ENCODE peak calls at places on chromosomes 3 and 15, in seven cellular contexts. L is H1, U is trophoblast cell, J is neuronal stem cell, D is H9, M is mesenchymal stem cell, X is mesendoderm. Y is an unnamed sample.

GRCh38 chr3:71423151-71423906 is 160.2 kb downstream of the FOXP1 start:
- DNase-seq in L (no peak), U (no peak), J (no peak), D (no peak), M (no peak), X (peak; percentile 46), Y (no peak)

GRCh38 chr15:56739474-56739873 is 6.2 kb upstream of the ZNF280D start:
- DNase-seq in L (no peak), U (no peak), J (no peak), D (no peak), M (no peak), X (no peak), Y (no peak)

GRCh38 chr15:79194386-79194785 is 88.1 kb upstream of the ANKRD34C start:
- DNase-seq in L (no peak), U (no peak), J (no peak), D (no peak), M (no peak), X (no peak), Y (no peak)

GRCh38 chr15:86502313-86502712 is 422.6 kb downstream of the AGBL1 start:
- DNase-seq in L (no peak), U (no peak), J (no peak), D (no peak), M (no peak), X (no peak), Y (no peak)

GRCh38 chr3:71787851-71788405 is 3.0 kb upstream of the PROK2 start:
- DNase-seq in L (no peak), U (no peak), J (no peak), D (no peak), M (no peak), X (no peak), Y (no peak)

GRCh38 chr3:9180764-9181117 is 68.7 kb downstream of the SRGAP3 start:
- DNase-seq in L (no peak), U (no peak), J (no peak), D (no peak), M (no peak), X (no peak), Y (no peak)

GRCh38 chr15:40358492-40359353 is 704 bp downstream of the DISP2 start:
- DNase-seq in L (no peak), U (no peak), J (no peak), D (peak; percentile 64), M (no peak), X (peak; percentile 51), Y (no peak)

GRCh38 chr15:57557810-57558209 is 33.9 kb upstream of the MYZAP start:
- DNase-seq in L (no peak), U (no peak), J (no peak), D (no peak), M (no peak), X (no peak), Y (no peak)

GRCh38 chr3:42264399-42265058 is 1.5 kb downstream of the CCK start:
- DNase-seq in L (peak; percentile 60), U (peak; percentile 41), J (no peak), D (peak; percentile 81), M (no peak), X (peak; percentile 77), Y (peak; percentile 16)

GRCh38 chr3:188546835-188547670 is 393.1 kb downstream of the LPP start:
- DNase-seq in L (no peak), U (no peak), J (no peak), D (no peak), M (peak; percentile 86), X (peak; percentile 6), Y (peak; percentile 89)

GRCh38 chr3:188294113-188294512 is 140.2 kb downstream of the LPP start:
- DNase-seq in L (no peak), U (no peak), J (no peak), D (no peak), M (no peak), X (no peak), Y (no peak)

GRCh38 chr3:184328516-184328915 is 8.9 kb upstream of the FAM131A start:
- DNase-seq in L (no peak), U (no peak), J (no peak), D (no peak), M (no peak), X (no peak), Y (no peak)

GRCh38 chr3:197540961-197541377 is 14.8 kb downstream of the BDH1 start:
- DNase-seq in L (peak; percentile 63), U (peak; percentile 35), J (no peak), D (peak; percentile 77), M (no peak), X (peak; percentile 65), Y (no peak)
- H4K8ac ChIP-seq in L (no peak overlapping the region), U (no peak overlapping the region), J (no peak overlapping the region), D (no peak overlapping the region), M (no peak overlapping the region), X (no peak overlapping the region), Y (no peak overlapping the region)

GRCh38 chr3:119508172-119508845 is 10.0 kb downstream of the TIMMDC1 start:
- DNase-seq in L (no peak), U (no peak), J (no peak), D (no peak), M (no peak), X (no peak), Y (no peak)
- H4K8ac ChIP-seq in L (no peak overlapping the region), U (no peak overlapping the region), J (no peak overlapping the region), D (no peak overlapping the region), M (no peak overlapping the region), X (no peak overlapping the region), Y (no peak overlapping the region)

GRCh38 chr3:17938313-17938712 is 195.9 kb upstream of the TBC1D5 start:
- DNase-seq in L (no peak), U (no peak), J (no peak), D (no peak), M (no peak), X (no peak), Y (no peak)

GRCh38 chr3:17941134-17941533 is 198.7 kb upstream of the TBC1D5 start:
- DNase-seq in L (no peak), U (no peak), J (no peak), D (no peak), M (no peak), X (no peak), Y (no peak)

GRCh38 chr3:17937081-17937480 is 194.7 kb upstream of the TBC1D5 start:
- DNase-seq in L (no peak), U (no peak), J (no peak), D (no peak), M (no peak), X (no peak), Y (no peak)

GRCh38 chr3:17941766-17942165 is 199.3 kb upstream of the TBC1D5 start:
- DNase-seq in L (no peak), U (no peak), J (no peak), D (no peak), M (no peak), X (no peak), Y (no peak)

GRCh38 chr3:17939157-17939556 is 196.7 kb upstream of the TBC1D5 start:
- DNase-seq in L (no peak), U (no peak), J (no peak), D (no peak), M (no peak), X (no peak), Y (no peak)
- H4K8ac ChIP-seq in L (no peak overlapping the region), U (no peak overlapping the region), J (peak overlapping the region; percentile 52), D (no peak overlapping the region), M (no peak overlapping the region), X (no peak overlapping the region), Y (no peak overlapping the region)

DNA sequence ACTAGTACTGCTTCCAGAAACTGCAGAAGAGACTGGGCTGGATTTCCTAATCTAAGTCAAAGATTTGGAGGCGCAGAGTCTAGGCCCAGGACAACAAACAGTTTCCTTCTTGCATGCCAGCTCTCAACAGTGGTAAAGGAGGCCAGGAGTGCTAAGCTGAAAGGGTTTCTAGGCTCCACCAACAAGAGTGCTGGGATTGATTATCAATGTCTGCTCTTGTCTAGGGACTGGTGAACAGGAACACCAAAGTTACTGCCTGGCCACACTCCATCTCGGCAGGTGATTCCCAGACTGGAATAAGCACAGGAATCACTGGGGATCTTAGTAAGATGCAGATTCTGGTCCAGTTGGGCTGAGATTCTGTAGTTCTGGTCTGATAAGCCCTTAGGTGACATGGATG is 22.8 kb upstream of the FGD5 start:
- DNase-seq in L (no peak), U (no peak), J (no peak), D (no peak), M (no peak), X (no peak), Y (no peak)
- H4K8ac ChIP-seq in L (no peak overlapping the region), U (no peak overlapping the region), J (no peak overlapping the region), D (no peak overlapping the region), M (no peak overlapping the region), X (no peak overlapping the region), Y (no peak overlapping the region)

DNA sequence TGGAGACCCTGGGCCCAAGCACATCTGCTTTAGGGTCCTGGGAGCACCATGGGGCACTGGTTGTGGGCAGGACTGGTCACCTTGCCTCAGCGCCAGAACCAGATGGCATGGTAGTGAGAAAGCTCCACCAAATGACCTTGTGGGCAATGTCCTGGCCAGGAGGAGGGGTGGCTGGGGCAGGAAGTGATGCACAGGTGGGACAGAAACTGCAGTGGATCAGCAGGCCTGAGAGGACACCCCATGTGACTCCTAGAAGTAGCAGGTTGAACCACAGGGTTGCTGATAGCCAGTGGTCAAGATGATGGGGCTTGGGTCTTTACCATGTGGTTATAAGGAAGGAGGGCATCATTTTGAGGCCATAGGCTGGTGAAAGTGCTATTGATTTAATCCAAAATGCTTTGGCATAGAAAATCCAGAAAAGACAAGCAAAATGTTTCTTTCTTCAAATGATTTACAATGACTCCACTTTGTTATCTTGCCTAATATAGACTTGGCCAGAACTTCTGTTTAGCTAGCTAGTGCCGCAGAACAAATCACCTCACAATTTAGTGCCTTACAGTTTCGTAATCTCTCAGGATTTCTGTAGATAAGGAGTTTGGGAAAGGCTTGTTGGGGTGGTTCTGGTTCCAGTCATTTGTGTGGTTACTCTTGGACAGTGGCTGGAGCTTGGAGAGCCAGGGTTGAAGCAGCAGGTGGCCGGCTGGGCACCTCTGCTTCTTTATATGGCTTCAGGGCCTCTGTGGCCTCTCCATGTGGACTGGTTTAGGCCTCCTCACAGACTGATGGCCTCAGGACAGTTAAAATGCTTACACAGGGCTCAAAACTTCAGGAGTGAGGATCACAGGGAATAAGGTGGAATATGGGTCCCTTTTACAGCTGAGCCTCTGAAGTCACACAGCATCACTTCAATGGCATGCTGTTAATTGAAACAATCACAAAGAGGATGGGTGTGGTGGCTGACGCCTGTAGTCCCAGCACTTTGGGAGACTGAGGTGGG is 27.5 kb downstream of the TMEM158 start:
- DNase-seq in L (no peak), U (peak; percentile 26), J (no peak), D (no peak), M (peak; percentile 53), X (peak; percentile 58), Y (peak; percentile 41)
- H4K8ac ChIP-seq in L (no peak overlapping the region), U (no peak overlapping the region), J (no peak overlapping the region), D (no peak overlapping the region), M (peak overlapping the region; percentile 61), X (no peak overlapping the region), Y (peak overlapping the region; percentile 88)

DNA sequence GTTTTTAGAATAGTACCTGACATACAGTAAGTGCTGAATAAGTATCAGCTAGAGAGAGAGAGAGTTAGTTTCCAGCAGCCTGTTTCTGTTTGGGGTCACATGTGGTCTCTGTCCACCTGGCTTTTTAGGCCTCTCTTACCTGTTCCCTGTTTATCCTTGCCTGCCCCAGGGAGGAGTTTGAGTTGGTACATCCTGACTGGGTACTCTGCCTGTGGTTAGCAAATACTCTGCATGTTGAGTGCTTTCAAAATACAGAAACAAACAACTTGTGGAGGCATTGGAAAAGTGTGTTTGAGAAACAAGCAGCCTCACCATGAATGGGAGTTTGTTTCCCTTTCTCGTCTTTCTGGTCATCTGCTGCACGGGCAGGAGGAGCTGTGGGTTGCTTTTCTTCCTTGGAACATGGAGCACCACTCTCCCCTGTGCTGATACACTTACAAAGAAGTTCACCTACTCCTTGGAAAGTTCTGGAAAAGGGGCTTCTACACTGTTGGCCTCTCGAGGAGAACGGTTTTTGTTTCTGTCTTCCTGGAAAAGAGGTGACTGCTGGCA is 166.1 kb downstream of the PGPEP1L start:
- DNase-seq in L (no peak), U (no peak), J (no peak), D (no peak), M (no peak), X (no peak), Y (no peak)
- H4K8ac ChIP-seq in L (no peak overlapping the region), U (no peak overlapping the region), J (no peak overlapping the region), D (no peak overlapping the region), M (peak overlapping the region; percentile 49), X (no peak overlapping the region), Y (no peak overlapping the region)

GRCh38 chr3:148962513-148962912 is 28.8 kb upstream of the GYG1 start:
- DNase-seq in L (peak; percentile 56), U (peak; percentile 52), J (no peak), D (peak; percentile 81), M (peak; percentile 84), X (peak; percentile 92), Y (peak; percentile 88)
- H4K8ac ChIP-seq in L (no peak overlapping the region), U (no peak overlapping the region), J (no peak overlapping the region), D (no peak overlapping the region), M (no peak overlapping the region), X (no peak overlapping the region), Y (no peak overlapping the region)

Y was measured in IMR-90.